ENCODE peak calls at places on chromosomes 6 and 20, in six cellular contexts. C is tibial nerve, H is transverse colon, K is Peyer's patch, I is K562, R is A549. N is an unnamed sample. For H3K9me3, the result is how much of the 10 kb centered on the place peaks cover.

GRCh38 chr6:137692806-137693205 is 174.3 kb upstream of the TNFAIP3 start:
- DNase-seq in C (no peak), H (no peak), R (no peak), I (no peak), K (no peak), N (no peak)

GRCh38 chr6:5205877-5206840 is 54.6 kb downstream of the LYRM4 start:
- DNase-seq in I (no peak), K (no peak), R (no peak), C (peak), H (peak), N (peak)

GRCh38 chr6:21594427-21595264 is 1.1 kb downstream of the SOX4 start:
- DNase-seq in K (peak), I (no peak), H (peak), R (peak), C (peak), N (peak)

GRCh38 chr6:160101262-160102205 is 20.1 kb upstream of the SLC22A1 start:
- DNase-seq in I (peak), K (peak), R (no peak), C (no peak), H (no peak), N (no peak)

GRCh38 chr20:35306931-35307517 is 14.8 kb upstream of the FAM83C start:
- DNase-seq in I (peak), R (peak), C (peak), H (peak), K (peak), N (peak)

GRCh38 chr6:4561078-4561435 is 215.1 kb upstream of the CDYL start:
- DNase-seq in C (no peak), K (no peak), I (no peak), R (no peak), H (no peak), N (no peak)

GRCh38 chr20:25067102-25067987 is 9.4 kb upstream of the ACSS1 start:
- DNase-seq in C (no peak), I (no peak), R (no peak), H (peak), K (peak), N (no peak)

GRCh38 chr20:33518071-33518470 is 28.2 kb downstream of the CBFA2T2 start:
- DNase-seq in R (no peak), H (no peak), I (no peak), K (no peak), C (no peak), N (no peak)

GRCh38 chr6:3755637-3756515 is 4.4 kb upstream of the PXDC1 start:
- DNase-seq in I (no peak), H (no peak), K (no peak), R (no peak), C (no peak), N (no peak)

GRCh38 chr6:53834134-53834533 is 39.3 kb downstream of the LRRC1 start:
- DNase-seq in I (no peak), K (no peak), R (no peak), C (no peak), H (no peak), N (peak)

GRCh38 chr20:4601630-4602296 is 119.9 kb upstream of the PRND start:
- DNase-seq in H (peak), K (no peak), C (no peak), I (no peak), R (no peak), N (peak)

DNA sequence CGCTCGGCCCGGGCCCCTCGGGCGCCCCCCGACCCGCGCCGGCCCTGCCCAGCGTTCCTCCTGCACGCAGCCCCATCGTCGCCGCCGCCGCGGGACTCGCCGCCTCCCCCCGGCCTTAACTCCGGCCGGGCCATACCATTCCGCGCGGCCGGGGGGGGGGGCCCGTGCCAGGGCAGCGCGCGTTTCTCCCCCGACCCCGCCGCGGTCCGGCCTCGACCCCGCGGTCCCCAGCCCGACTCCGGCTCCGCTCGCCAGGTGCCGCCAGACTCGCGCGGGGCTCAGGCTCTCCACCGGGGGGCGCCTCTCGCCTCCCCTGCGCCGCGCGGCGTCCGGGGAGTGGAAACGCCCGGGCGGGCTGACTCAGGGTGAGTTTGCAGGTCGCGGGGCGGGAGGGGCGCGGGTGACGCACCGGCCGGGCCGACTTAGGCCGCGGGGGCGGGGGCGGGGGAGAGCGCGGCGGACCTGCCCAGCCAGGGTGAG is at the start of gene SRXN1:
- DNase-seq in I (peak), K (peak), H (peak), C (peak), R (peak), N (peak)
- TF ChIP-seq POLR2A in I (no peak), K (no peak), H (no peak), C (no peak), R (peak), N (no peak)

GRCh38 chr6:31737315-31738047 is 1.2 kb upstream of the CLIC1 start:
- DNase-seq in K (no peak), H (peak), C (no peak), R (no peak), I (no peak), N (no peak)
- H3K4me3 ChIP-seq in K (no peak), H (no peak), C (no peak), R (no peak), I (peak), N (no peak)

DNA sequence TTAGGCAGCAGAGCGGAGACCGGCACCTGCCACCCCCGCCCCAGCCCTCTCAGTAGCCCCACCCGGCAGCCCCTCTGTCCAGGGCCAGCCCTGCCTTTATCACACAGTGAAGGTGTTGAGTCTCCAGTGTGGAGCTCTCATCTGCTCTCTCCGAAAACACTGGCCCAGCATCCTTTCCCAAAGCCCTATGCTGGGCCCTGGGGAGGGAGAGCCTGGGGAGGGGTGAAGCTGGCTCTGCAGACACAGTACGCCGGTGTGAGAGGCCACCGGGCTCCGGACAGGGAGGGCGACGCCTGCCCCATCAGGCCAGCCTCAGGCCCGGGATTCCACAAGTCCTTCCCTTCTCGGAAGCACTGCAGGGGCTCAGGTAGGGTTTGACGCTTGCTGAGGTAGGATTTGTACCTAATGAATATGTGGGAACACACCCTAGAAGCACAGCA is 186.9 kb downstream of the ERMARD start:
- DNase-seq in H (no peak), K (no peak), C (no peak), R (no peak), I (no peak), N (no peak)
- H3K9me3 ChIP-seq in H (under half), K (under half), C (under half), R (under half), I (under half), N (under half)

GRCh38 chr20:49478266-49478665 is 4.2 kb downstream of the KCNB1 start:
- DNase-seq in H (no peak), R (no peak), K (no peak), C (no peak), I (no peak), N (no peak)
- TF ChIP-seq POLR2A in H (no peak), R (no peak), K (no peak), C (no peak), I (no peak), N (no peak)

N was measured in testis.